ENCODE peak calls at places on chromosomes 5 and 9, in four cellular contexts. X is MM.1S, C is HCT116, T is GM23338. I is an unnamed sample.

GRCh38 chr9:10003047-10003446 is 609.8 kb downstream of the PTPRD start:
- DNase-seq in X (no peak), C (no peak), T (no peak), I (no peak)

GRCh38 chr5:113232246-113232645 is 202.5 kb downstream of the TSSK1B start:
- DNase-seq in X (no peak), C (no peak), T (no peak), I (peak; percentile 32)

GRCh38 chr5:99317136-99317535 is 388.3 kb upstream of the CHD1 start:
- DNase-seq in X (no peak), C (no peak), T (no peak), I (peak; percentile 30)

GRCh38 chr5:89181546-89181945 is 298.6 kb upstream of the MEF2C start:
- DNase-seq in X (no peak), C (no peak), T (no peak), I (no peak)

GRCh38 chr9:123998970-123999621 is 12.5 kb upstream of the LHX2 start:
- DNase-seq in X (no peak), C (no peak), T (peak; percentile 71), I (no peak)

GRCh38 chr5:62115009-62115408 is 191.0 kb upstream of the KIF2A start:
- DNase-seq in X (no peak), C (no peak), T (no peak), I (no peak)

GRCh38 chr5:68405026-68405684 is 189.6 kb downstream of the PIK3R1 start:
- DNase-seq in X (no peak), C (no peak), T (no peak), I (peak; percentile 4)

GRCh38 chr9:34419716-34420504 is 38.5 kb downstream of the FAM219A start:
- DNase-seq in X (no peak), C (no peak), T (no peak), I (no peak)

GRCh38 chr5:63570752-63571151 is 391.5 kb downstream of the HTR1A start:
- DNase-seq in X (no peak), C (no peak), T (peak; percentile 17), I (no peak)

DNA sequence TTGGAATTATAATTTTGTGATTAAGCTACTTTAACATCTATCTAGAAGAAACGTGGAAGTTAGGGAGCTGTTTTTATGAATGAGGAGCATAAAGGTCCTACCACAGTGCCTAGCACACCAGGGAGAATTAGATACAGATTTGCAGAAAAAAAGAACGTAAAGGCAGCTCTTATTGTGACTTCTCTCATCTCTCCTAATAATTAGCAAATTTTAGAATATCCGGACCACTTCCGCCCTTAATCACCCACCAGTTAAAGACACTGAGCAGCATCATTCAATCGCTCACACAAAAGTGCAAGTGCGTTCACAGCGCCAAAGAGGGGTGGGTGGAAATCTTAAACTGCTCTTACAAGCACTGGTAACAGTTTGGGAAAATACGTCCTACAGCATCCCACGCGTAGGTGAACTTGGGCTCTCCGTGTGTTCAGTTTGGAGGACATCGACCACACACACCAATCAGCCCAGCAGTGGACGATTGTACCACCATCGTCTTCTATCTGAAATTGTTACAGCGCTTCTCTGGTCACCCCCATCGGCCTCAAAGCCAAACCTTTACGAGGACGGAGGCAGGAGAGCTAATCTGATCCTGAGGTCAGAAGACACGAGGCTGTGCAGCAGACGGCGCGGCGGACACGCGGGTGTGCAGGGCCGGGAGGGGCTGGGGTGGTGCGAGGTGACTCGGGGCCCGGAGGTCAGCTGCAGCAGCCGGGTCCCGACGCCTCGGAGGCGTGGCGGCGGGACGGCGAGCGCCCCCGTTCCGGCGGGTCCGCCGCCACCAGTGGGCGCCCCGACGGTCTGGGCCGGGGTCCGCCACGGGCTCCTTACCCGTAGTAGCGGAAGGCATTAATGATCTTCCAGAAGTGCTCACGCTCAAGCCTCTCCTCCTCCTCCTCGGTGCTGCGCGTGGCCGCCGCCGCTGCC is 646 bp downstream of the CARNMT1 start:
- DNase-seq in X (peak; percentile 66), C (peak; percentile 2), T (peak; percentile 63), I (peak; percentile 20)
- H3K79me2 ChIP-seq in X (peaks cover 50% of the 10 kb centered on the region), C (peaks cover 50% of the 10 kb centered on the region), T (peaks cover 50% of the 10 kb centered on the region), I (peaks cover 51% of the 10 kb centered on the region)

GRCh38 chr5:142015781-142016533 is 3.1 kb upstream of the GNPDA1 start:
- DNase-seq in X (peak; percentile 77), C (no peak), T (no peak), I (peak; percentile 72)
- TF ChIP-seq EZH2phosphoT487 in X (no peak), C (no peak), T (no peak), I (no peak)

GRCh38 chr5:38556115-38556598 is 289 bp downstream of the LIFR start:
- DNase-seq in X (no peak), C (no peak), T (peak; percentile 60), I (no peak)
- TF ChIP-seq EZH2 in X (no peak), C (no peak), T (no peak), I (no peak)

DNA sequence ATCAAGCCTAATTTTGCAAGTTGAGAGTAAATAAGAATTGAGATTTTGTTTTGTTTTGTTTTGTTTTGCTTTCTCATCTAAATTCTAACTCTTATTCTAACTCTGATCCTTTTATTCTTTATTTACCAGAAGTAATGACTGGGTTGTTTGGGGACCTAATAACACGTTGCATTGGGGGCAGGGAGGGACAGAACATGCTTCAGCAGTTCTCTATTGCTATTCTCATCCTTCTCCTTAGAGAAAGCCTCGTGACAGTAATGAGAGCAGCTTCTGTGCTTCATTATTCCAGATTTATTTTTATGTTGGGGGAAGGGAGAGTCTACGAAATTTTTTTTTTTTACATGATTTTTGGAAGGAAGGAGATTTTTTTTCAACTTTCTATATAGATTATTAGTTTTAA is 21.1 kb downstream of the CPEB4 start:
- DNase-seq in X (peak; percentile 82), C (no peak), T (no peak), I (no peak)
- H3K79me2 ChIP-seq in X (peaks cover 100% of the 10 kb centered on the region), C (no peaks in the 10 kb centered on the region), T (no peaks in the 10 kb centered on the region), I (peaks cover 46% of the 10 kb centered on the region)

GRCh38 chr9:20507431-20507830 is 114.9 kb downstream of the MLLT3 start:
- DNase-seq in X (no peak), C (no peak), T (no peak), I (no peak)

GRCh38 chr9:20508242-20508641 is 114.1 kb downstream of the MLLT3 start:
- DNase-seq in X (no peak), C (no peak), T (no peak), I (no peak)

GRCh38 chr9:20505574-20505973 is 116.7 kb downstream of the MLLT3 start:
- DNase-seq in X (no peak), C (no peak), T (no peak), I (no peak)

GRCh38 chr9:20506631-20507030 is 115.7 kb downstream of the MLLT3 start:
- DNase-seq in X (no peak), C (no peak), T (no peak), I (no peak)

DNA sequence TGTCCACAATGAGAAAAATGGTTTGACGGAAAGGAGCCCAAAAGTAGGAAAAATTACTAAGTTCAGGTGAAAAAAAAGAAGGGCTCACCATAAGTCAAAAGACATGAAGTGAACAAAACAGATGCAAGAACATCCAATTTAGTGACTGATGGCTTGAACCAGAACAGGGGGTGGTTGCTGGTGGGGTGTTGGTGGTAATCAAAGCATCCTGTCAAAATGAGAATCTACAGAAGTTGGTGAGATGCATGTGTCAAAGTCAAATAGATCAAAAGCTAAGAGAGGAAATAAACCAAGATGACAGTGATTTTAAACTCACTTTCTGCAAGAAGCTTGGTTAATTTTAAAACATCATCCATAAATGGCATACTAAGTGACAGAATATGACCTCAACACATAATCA is 117.4 kb downstream of the MLLT3 start:
- DNase-seq in X (no peak), C (no peak), T (no peak), I (no peak)
- TF ChIP-seq EZH2phosphoT487 in X (no peak), C (no peak), T (no peak), I (no peak)

DNA sequence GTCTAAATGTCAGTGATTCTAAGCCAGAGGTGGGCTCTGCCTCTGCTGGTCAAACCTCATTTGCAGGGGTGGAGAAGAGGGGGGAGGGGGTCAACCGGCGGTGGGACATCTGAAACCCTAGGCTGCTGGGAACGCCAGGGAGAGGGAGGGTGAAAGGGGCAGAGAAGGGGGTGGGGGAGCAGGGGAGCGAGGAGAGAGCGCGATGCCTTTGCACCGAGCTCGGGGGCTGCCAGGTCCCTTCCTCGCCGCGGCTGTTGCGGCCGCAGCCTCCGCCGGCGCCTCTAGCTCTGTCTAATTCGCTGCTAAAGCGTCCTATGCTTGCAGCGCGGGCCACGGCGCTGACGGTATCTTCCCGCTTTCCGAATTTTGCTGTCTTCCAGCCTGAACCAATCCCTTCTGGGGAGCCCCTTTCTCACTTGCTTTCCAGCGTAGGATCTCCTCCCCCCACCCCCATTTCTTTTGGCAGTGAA is at the start of gene FGF10:
- DNase-seq in X (peak; percentile 33), C (no peak), T (peak; percentile 85), I (no peak)
- TF ChIP-seq EZH2 in X (no peak), C (no peak), T (no peak), I (no peak)